ENCODE peak calls at places on chromosomes 13 and 19, in nine cellular contexts. R is psoas muscle, A is esophagus squamous epithelium, L is tibial artery, C is hepatocyte, K is left lung, Z is upper lobe of right lung, B is body of pancreas, F is lower lobe of right lung. U is an unnamed sample.

GRCh38 chr13:90950134-90950533 is 397.4 kb upstream of the MIR17HG start:
- DNase-seq in B (no peak), C (peak; percentile 15), L (no peak), Z (no peak), K (no peak), F (no peak), R (no peak), A (no peak), U (no peak)

GRCh38 chr13:28401303-28402056 is 93.4 kb downstream of the FLT1 start:
- DNase-seq in B (no peak), L (no peak), K (no peak), C (no peak), F (no peak), R (no peak), A (no peak), Z (no peak), U (no peak)

GRCh38 chr13:31764556-31764955 is 25.2 kb downstream of the RXFP2 start:
- DNase-seq in R (no peak), K (no peak), F (no peak), Z (no peak), L (no peak), C (no peak), A (no peak), B (no peak), U (no peak)

GRCh38 chr19:18532208-18532890 is 10.5 kb upstream of the ELL start:
- DNase-seq in A (no peak), B (no peak), Z (no peak), C (no peak), R (no peak), K (no peak), F (no peak), L (no peak), U (no peak)

GRCh38 chr13:110244096-110244830 is 62.7 kb downstream of the COL4A1 start:
- DNase-seq in L (peak; percentile 60), K (no peak), R (no peak), C (no peak), B (no peak), Z (no peak), A (no peak), F (no peak), U (no peak)

GRCh38 chr19:42488783-42489521 is 39.3 kb downstream of the CEACAM1 start:
- DNase-seq in K (no peak), L (no peak), R (no peak), A (no peak), Z (no peak), F (no peak), B (peak; percentile 34), C (peak; percentile 40), U (peak; percentile 87)

GRCh38 chr13:110409581-110409992 is 102.5 kb downstream of the COL4A2 start:
- DNase-seq in R (no peak), Z (no peak), K (no peak), L (peak; percentile 83), B (no peak), A (no peak), C (no peak), F (no peak), U (no peak)

GRCh38 chr13:27065582-27065981 is 106.0 kb downstream of the USP12 start:
- DNase-seq in A (no peak), R (no peak), C (no peak), F (no peak), Z (no peak), K (no peak), B (no peak), L (no peak), U (no peak)

GRCh38 chr19:58154287-58154678 is 3.7 kb upstream of the ZNF329 start:
- DNase-seq in F (peak; percentile 48), L (peak; percentile 67), A (no peak), C (peak; percentile 58), K (no peak), R (peak; percentile 42), B (peak; percentile 42), Z (peak; percentile 65), U (peak; percentile 63)

GRCh38 chr19:34131100-34131499 is 41.2 kb upstream of the LSM14A start:
- DNase-seq in K (no peak), R (no peak), C (no peak), A (no peak), L (no peak), B (no peak), Z (no peak), F (no peak), U (no peak)

GRCh38 chr13:109968876-109969577 is 182.6 kb upstream of the IRS2 start:
- DNase-seq in C (no peak), R (no peak), Z (no peak), A (no peak), F (no peak), K (no peak), L (no peak), B (no peak), U (no peak)

GRCh38 chr13:34044660-34045080 is 226.7 kb downstream of the RFC3 start:
- DNase-seq in R (no peak), Z (no peak), K (no peak), C (no peak), L (no peak), F (no peak), B (no peak), A (no peak), U (no peak)

GRCh38 chr13:66212511-66212910 is 1017.6 kb downstream of the PCDH9 start:
- DNase-seq in K (no peak), C (no peak), L (no peak), R (no peak), F (no peak), B (no peak), Z (no peak), A (no peak), U (no peak)

GRCh38 chr13:66214467-66214866 is 1015.7 kb downstream of the PCDH9 start:
- DNase-seq in A (no peak), F (no peak), B (no peak), L (no peak), R (no peak), K (no peak), C (no peak), Z (no peak), U (no peak)

GRCh38 chr13:66208589-66208988 is 1021.5 kb downstream of the PCDH9 start:
- DNase-seq in A (no peak), F (no peak), K (no peak), Z (no peak), B (no peak), R (no peak), L (no peak), C (no peak), U (no peak)

GRCh38 chr13:66207610-66208009 is 1022.5 kb downstream of the PCDH9 start:
- DNase-seq in K (no peak), R (no peak), F (no peak), Z (no peak), B (no peak), A (no peak), L (no peak), C (no peak), U (no peak)

DNA sequence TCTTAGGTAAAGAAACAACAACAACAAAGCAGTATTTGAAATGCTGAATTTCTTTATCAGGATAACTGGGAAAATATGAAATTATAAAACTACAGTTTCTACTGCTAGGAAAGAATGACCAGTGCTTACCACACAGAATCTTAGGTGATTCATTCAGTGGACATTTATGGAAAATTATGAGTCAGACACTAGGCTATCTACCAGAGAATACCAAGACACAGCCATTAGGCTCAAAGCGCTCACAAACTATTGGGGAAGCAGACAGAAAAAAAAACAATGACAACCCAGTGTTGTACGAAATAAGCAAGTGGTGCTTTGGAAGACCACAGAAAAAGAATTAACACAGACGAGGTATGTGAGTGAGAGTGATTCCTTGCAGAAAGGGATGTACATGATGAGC is 1019.5 kb downstream of the PCDH9 start:
- DNase-seq in R (no peak), K (no peak), Z (no peak), L (no peak), A (no peak), C (peak; percentile 11), F (no peak), B (no peak), U (no peak)
- H3K27ac ChIP-seq in R (no peak overlapping the region), K (no peak overlapping the region), Z (no peak overlapping the region), L (no peak overlapping the region), A (no peak overlapping the region), C (no peak overlapping the region), F (no peak overlapping the region), B (no peak overlapping the region), U (no peak overlapping the region)

DNA sequence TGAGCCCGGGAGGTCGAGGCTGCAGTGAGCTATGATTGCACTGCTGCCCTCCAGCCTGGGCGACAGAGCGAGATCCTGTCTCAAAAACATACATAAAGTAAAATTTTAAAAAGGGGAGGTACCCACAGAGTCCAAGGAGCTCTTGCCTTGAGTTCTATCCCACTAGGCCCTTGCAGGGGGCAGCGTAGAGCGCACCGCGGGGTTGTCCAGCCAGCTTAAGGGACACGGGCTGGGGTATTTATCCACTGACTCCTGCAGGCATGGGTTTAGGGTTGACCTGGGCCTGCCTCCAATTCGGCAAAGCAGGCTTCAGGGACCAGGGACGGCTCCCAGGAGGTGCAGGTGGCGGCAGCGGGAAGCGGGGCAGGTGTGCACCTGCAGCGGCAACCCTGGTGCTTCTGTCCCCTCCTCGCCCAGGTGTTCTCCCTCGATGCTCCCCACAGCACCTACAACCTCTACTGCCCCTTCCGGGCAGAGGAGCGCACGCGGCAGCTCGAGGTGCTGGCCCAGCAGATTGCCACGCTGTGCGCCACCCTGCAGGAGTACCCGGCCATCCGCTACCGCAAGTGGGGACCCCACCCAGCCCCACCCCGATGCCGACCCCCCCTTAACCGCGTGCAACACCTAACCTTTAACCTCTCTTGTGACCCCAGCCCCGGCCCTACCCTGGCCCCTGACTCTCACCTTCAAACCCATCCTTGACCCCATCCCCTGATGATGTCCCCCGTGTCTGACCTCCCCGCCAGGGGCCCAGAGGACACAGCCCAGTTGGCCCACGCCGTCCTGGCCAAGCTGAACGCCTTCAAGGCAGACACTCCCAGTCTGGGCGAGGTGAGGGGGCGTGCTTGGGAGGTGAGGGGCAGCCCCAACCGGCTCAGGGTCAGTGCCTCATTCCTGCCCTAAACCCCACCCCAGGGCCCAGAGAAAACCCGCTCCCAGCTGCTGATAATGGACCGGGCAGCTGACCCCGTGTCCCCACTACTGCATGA is 4.7 kb downstream of the STXBP2 start:
- DNase-seq in F (no peak), B (no peak), C (no peak), K (peak; percentile 73), R (no peak), L (no peak), Z (no peak), A (no peak), U (no peak)
- TF ChIP-seq CTCF in F (no peak), B (no peak), C (no peak), K (no peak), R (no peak), L (no peak), Z (no peak), A (no peak), U (no peak)

DNA sequence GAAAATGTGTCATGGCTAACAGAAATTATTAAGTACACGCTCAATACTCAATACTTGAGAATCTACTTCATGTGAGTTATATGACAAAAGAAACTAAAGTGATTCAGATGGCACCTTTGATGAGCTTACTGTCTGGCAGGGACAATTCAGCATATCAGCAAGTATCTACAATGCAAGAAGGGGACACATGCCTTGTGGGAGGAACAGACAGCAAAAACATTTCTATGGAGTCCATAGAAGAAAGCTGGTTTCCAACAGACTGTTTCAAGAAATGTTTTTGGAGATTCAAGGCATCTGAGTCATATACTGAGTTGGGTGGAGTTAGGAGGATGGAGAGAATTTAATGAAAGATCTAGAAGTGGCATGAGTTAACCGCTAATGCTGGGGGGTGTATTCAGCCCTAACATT is 54.7 kb downstream of the MBNL2 start:
- DNase-seq in R (no peak), F (no peak), K (no peak), A (no peak), L (no peak), B (no peak), Z (no peak), C (no peak), U (no peak)
- H3K4me1 ChIP-seq in R (peaks cover 95% of the 10 kb centered on the region), F (peaks cover 83% of the 10 kb centered on the region), K (peaks cover 38% of the 10 kb centered on the region), A (peaks cover 88% of the 10 kb centered on the region), L (peaks cover 70% of the 10 kb centered on the region), B (peaks cover 80% of the 10 kb centered on the region), Z (peaks cover 72% of the 10 kb centered on the region), C (peaks cover 58% of the 10 kb centered on the region), U (peaks cover 3% of the 10 kb centered on the region)

GRCh38 chr19:47848425-47848824 is 10.6 kb upstream of the TPRX2 start:
- DNase-seq in C (no peak), Z (no peak), R (no peak), B (no peak), K (no peak), L (no peak), A (no peak), F (no peak), U (no peak)
- H3K27ac ChIP-seq in C (no peak overlapping the region), Z (no peak overlapping the region), R (no peak overlapping the region), B (no peak overlapping the region), K (no peak overlapping the region), L (no peak overlapping the region), A (no peak overlapping the region), F (no peak overlapping the region), U (no peak overlapping the region)